ENCODE peak calls at places on chromosomes 4 and X, in seven cellular contexts. D, V, Z, M, U, L and Y are unnamed samples.

GRCh38 chr4:8048856-8049686 is 109.4 kb upstream of the AFAP1 start:
- DNase-seq in M (no peak), L (no peak), D (no peak), U (no peak), Z (no peak), V (no peak), Y (no peak)

GRCh38 chr4:73189274-73189810 is 69.3 kb downstream of the ANKRD17 start:
- DNase-seq in D (no peak), L (no peak), V (no peak), Z (no peak), M (no peak), U (no peak), Y (no peak)

GRCh38 chr4:118797558-118798142 is 38.3 kb downstream of the SEC24D start:
- DNase-seq in U (no peak), L (no peak), Z (no peak), V (no peak), M (peak), D (no peak), Y (no peak)

GRCh38 chr4:42655921-42656735 is 777 bp downstream of the ATP8A1 start:
- DNase-seq in M (peak), D (peak), V (peak), L (peak), Z (no peak), U (peak), Y (peak)

GRCh38 chr4:38491854-38492478 is 172.0 kb upstream of the KLF3 start:
- DNase-seq in L (no peak), M (no peak), Z (no peak), V (no peak), U (no peak), D (no peak), Y (no peak)

GRCh38 chr4:70158576-70158975 is 4.5 kb downstream of the PRR27 start:
- DNase-seq in V (no peak), M (no peak), U (no peak), D (no peak), Z (peak), L (no peak), Y (no peak)

GRCh38 chrX:140572724-140573123 is 67.9 kb upstream of the SOX3 start:
- DNase-seq in M (peak), Z (no peak), L (no peak), D (no peak), U (no peak), V (peak), Y (no peak)

GRCh38 chr4:151302432-151302831 is 23.0 kb downstream of the SH3D19 start:
- DNase-seq in U (no peak), L (no peak), D (no peak), M (no peak), V (no peak), Z (no peak), Y (no peak)

GRCh38 chr4:169523796-169524195 is 88.6 kb downstream of the NEK1 start:
- DNase-seq in L (no peak), M (no peak), U (no peak), Z (no peak), V (no peak), D (no peak), Y (no peak)

GRCh38 chrX:18983711-18984380 is at the start of gene PHKA2:
- DNase-seq in Z (peak), U (peak), M (peak), V (no peak), D (no peak), L (peak), Y (peak)

GRCh38 chr4:3331511-3332394 is 38.9 kb downstream of the RGS12 start:
- DNase-seq in U (no peak), Z (no peak), V (peak), L (no peak), D (no peak), M (no peak), Y (no peak)

GRCh38 chrX:134469481-134469880 is 9.5 kb downstream of the HPRT1 start:
- DNase-seq in V (no peak), L (no peak), D (no peak), M (peak), U (no peak), Z (no peak), Y (no peak)

GRCh38 chr4:161894493-161895167 is 269.2 kb downstream of the FSTL5 start:
- DNase-seq in D (no peak), V (no peak), Z (no peak), U (no peak), M (no peak), L (no peak), Y (no peak)

GRCh38 chr4:84562156-84562555 is 20.8 kb upstream of the CDS1 start:
- DNase-seq in U (no peak), L (no peak), V (no peak), D (no peak), Z (no peak), M (no peak), Y (no peak)

GRCh38 chr4:172996571-172997216 is 171.9 kb upstream of the GALNT7 start:
- DNase-seq in D (no peak), L (no peak), V (no peak), Z (no peak), U (no peak), M (peak), Y (no peak)

GRCh38 chr4:1202526-1203378 is 30.4 kb upstream of the SPON2 start:
- DNase-seq in Z (no peak), U (peak), D (peak), V (no peak), L (no peak), M (no peak), Y (no peak)

GRCh38 chr4:147968641-147969040 is 236.8 kb downstream of the ARHGAP10 start:
- DNase-seq in L (no peak), Z (no peak), M (no peak), D (no peak), U (no peak), V (no peak), Y (no peak)

GRCh38 chr4:137609693-137610450 is 77.6 kb upstream of the PCDH18 start:
- DNase-seq in Z (no peak), M (peak), D (no peak), L (no peak), V (no peak), U (no peak), Y (no peak)

GRCh38 chr4:111839186-111839585 is 306.1 kb upstream of the FAM241A start:
- DNase-seq in L (no peak), D (no peak), U (no peak), Z (no peak), V (no peak), M (no peak), Y (no peak)

GRCh38 chr4:136637071-136637777 is 895.1 kb downstream of the PCDH18 start:
- DNase-seq in U (no peak), D (no peak), L (no peak), V (no peak), Z (no peak), M (no peak), Y (no peak)

GRCh38 chrX:22429704-22430103 is 157.0 kb downstream of the CBLL2 start:
- DNase-seq in Z (no peak), U (no peak), L (no peak), D (no peak), V (no peak), M (no peak), Y (no peak)

GRCh38 chr4:15587649-15588048 is 67.5 kb downstream of the FBXL5 start:
- DNase-seq in M (no peak), V (no peak), U (no peak), L (no peak), Z (no peak), D (no peak), Y (no peak)

GRCh38 chr4:141654098-141654497 is 17.7 kb downstream of the IL15 start:
- DNase-seq in Z (no peak), M (no peak), U (no peak), V (no peak), L (no peak), D (no peak), Y (no peak)

GRCh38 chrX:118530537-118530936 is 34.9 kb downstream of the DOCK11 start:
- DNase-seq in M (no peak), D (no peak), L (no peak), V (no peak), Z (no peak), U (no peak), Y (no peak)

GRCh38 chr4:153137168-153137567 is 67.1 kb upstream of the TRIM2 start:
- DNase-seq in D (no peak), L (no peak), M (peak), V (no peak), U (no peak), Z (no peak), Y (no peak)

GRCh38 chrX:17923546-17923945 is 62.4 kb upstream of the RAI2 start:
- DNase-seq in U (no peak), D (no peak), Z (no peak), V (no peak), M (no peak), L (no peak), Y (no peak)

GRCh38 chr4:41363384-41363981 is 106.8 kb downstream of the UCHL1 start:
- DNase-seq in U (no peak), L (no peak), V (no peak), D (no peak), M (peak), Z (no peak), Y (no peak)

GRCh38 chr4:38811307-38811706 is 6.7 kb upstream of the TLR1 start:
- DNase-seq in D (no peak), Z (no peak), L (no peak), M (no peak), U (no peak), V (no peak), Y (no peak)

GRCh38 chr4:57078685-57079521 is 31.3 kb downstream of the IGFBP7 start:
- DNase-seq in V (no peak), D (no peak), Z (peak), U (no peak), M (no peak), L (no peak), Y (no peak)

GRCh38 chr4:67779631-67780030 is 25.4 kb upstream of the GNRHR start:
- DNase-seq in L (no peak), M (no peak), Z (no peak), D (no peak), V (no peak), U (no peak), Y (no peak)

GRCh38 chrX:6026980-6027379 is 201.7 kb downstream of the NLGN4X start:
- DNase-seq in U (no peak), Z (no peak), D (no peak), V (no peak), M (no peak), L (no peak), Y (no peak)

GRCh38 chr4:8516061-8516573 is 64.1 kb upstream of the GPR78 start:
- DNase-seq in M (no peak), L (no peak), V (no peak), Z (no peak), D (no peak), U (no peak), Y (no peak)

GRCh38 chrX:38156838-38157237 is 63.8 kb downstream of the SRPX start:
- DNase-seq in U (no peak), V (no peak), Z (no peak), M (no peak), L (no peak), D (no peak), Y (no peak)

GRCh38 chrX:105706041-105706440 is 116.3 kb upstream of the NRK start:
- DNase-seq in L (no peak), Z (no peak), V (no peak), U (no peak), D (no peak), M (no peak), Y (no peak)